ENCODE peak calls at places on chromosomes 5 and 9, in nine cellular contexts. S, A, X, Y, H, P, J, M and K are unnamed samples. For H3K9me3 and H3K4me1, the result is how much of the 10 kb centered on the place peaks cover.

GRCh38 chr9:106287108-106287631 is 575.8 kb upstream of the ZNF462 start:
- DNase-seq in M (no peak), H (peak), J (peak), S (no peak), Y (peak), A (peak), P (no peak), X (no peak), K (no peak)

GRCh38 chr5:179264641-179265528 is 80.4 kb downstream of the ADAMTS2 start:
- DNase-seq in X (no peak), H (no peak), M (no peak), J (peak), A (no peak), P (no peak), Y (no peak), S (no peak), K (peak)

GRCh38 chr5:39441838-39442237 is 17.1 kb upstream of the DAB2 start:
- DNase-seq in P (no peak), H (no peak), J (no peak), A (no peak), X (no peak), M (no peak), S (no peak), Y (no peak), K (no peak)

GRCh38 chr9:82456621-82457020 is 468.0 kb downstream of the SPATA31D1 start:
- DNase-seq in J (no peak), P (no peak), S (peak), A (peak), M (no peak), Y (peak), X (no peak), H (no peak), K (no peak)

GRCh38 chr5:173801006-173801405 is 87.1 kb upstream of the CPEB4 start:
- DNase-seq in A (no peak), M (no peak), X (no peak), H (no peak), S (no peak), J (no peak), P (no peak), Y (no peak), K (no peak)

GRCh38 chr5:147911427-147911826 is 5.1 kb upstream of the C5orf46 start:
- DNase-seq in M (peak), X (peak), S (no peak), J (no peak), A (no peak), H (no peak), P (no peak), Y (no peak), K (peak)

GRCh38 chr5:142484821-142485387 is 160.1 kb upstream of the SPRY4 start:
- DNase-seq in X (no peak), M (no peak), P (no peak), J (no peak), Y (no peak), A (no peak), S (peak), H (no peak), K (no peak)

GRCh38 chr5:167814828-167815227 is 476.6 kb upstream of the WWC1 start:
- DNase-seq in H (no peak), Y (peak), S (peak), A (peak), P (no peak), X (no peak), J (no peak), M (no peak), K (no peak)

GRCh38 chr5:141384471-141385267 is 2.1 kb downstream of the PCDHGA7 start:
- DNase-seq in X (no peak), S (no peak), M (no peak), A (no peak), Y (no peak), H (no peak), J (no peak), P (no peak), K (no peak)

GRCh38 chr5:106454651-106455415 is 1215.9 kb downstream of the EFNA5 start:
- DNase-seq in X (no peak), Y (peak), M (peak), P (no peak), H (no peak), S (peak), J (no peak), A (peak), K (no peak)

GRCh38 chr5:174412941-174413340 is 311.4 kb upstream of the MSX2 start:
- DNase-seq in A (peak), H (no peak), X (no peak), Y (no peak), M (no peak), S (no peak), J (no peak), P (no peak), K (no peak)

GRCh38 chr9:107740088-107740980 is 250.8 kb upstream of the KLF4 start:
- DNase-seq in P (no peak), Y (no peak), M (peak), J (no peak), A (peak), H (peak), S (peak), X (no peak), K (peak)

GRCh38 chr5:150021491-150022162 is 21.1 kb downstream of the HMGXB3 start:
- DNase-seq in X (no peak), Y (peak), J (peak), H (no peak), P (no peak), S (peak), A (peak), M (no peak), K (peak)

GRCh38 chr5:51811883-51812282 is 428.6 kb downstream of the ISL1 start:
- DNase-seq in A (no peak), M (no peak), J (no peak), H (no peak), S (no peak), X (no peak), Y (no peak), P (no peak), K (no peak)

GRCh38 chr5:145375521-145375920 is 459.6 kb downstream of the PRELID2 start:
- DNase-seq in S (no peak), H (no peak), A (no peak), X (no peak), P (no peak), Y (no peak), M (no peak), J (no peak), K (no peak)
- H3K9me3 ChIP-seq in S (under half), H (under half), A (under half), X (under half), P (under half), Y (under half), M (under half), J (under half), K (half or more)

GRCh38 chr5:90644132-90644531 is 85.5 kb downstream of the ADGRV1 start:
- DNase-seq in P (no peak), Y (no peak), X (no peak), H (no peak), M (no peak), J (no peak), S (no peak), A (no peak), K (no peak)

GRCh38 chr5:90642706-90643229 is 84.2 kb downstream of the ADGRV1 start:
- DNase-seq in S (no peak), P (no peak), Y (no peak), X (no peak), A (no peak), M (no peak), J (no peak), H (no peak), K (no peak)

GRCh38 chr5:90640484-90641059 is 82.0 kb downstream of the ADGRV1 start:
- DNase-seq in M (no peak), S (no peak), P (no peak), A (no peak), J (no peak), X (no peak), Y (peak), H (no peak), K (no peak)

GRCh38 chr5:90638878-90639277 is 80.3 kb downstream of the ADGRV1 start:
- DNase-seq in M (no peak), X (no peak), J (no peak), S (no peak), Y (no peak), H (no peak), P (no peak), A (no peak), K (no peak)

GRCh38 chr5:90641528-90641927 is 82.9 kb downstream of the ADGRV1 start:
- DNase-seq in J (no peak), P (no peak), X (no peak), M (no peak), A (no peak), S (no peak), H (no peak), Y (no peak), K (no peak)
- H3K4me1 ChIP-seq in J (under half), P (under half), X (under half), M (under half), A (under half), S (under half), H (under half), Y (under half), K (under half)

GRCh38 chr5:14913141-14913540 is 41.6 kb upstream of the ANKH start:
- DNase-seq in M (no peak), Y (no peak), P (no peak), S (no peak), H (no peak), J (no peak), X (no peak), A (no peak), K (no peak)
- H3K9me3 ChIP-seq in M (under half), Y (under half), P (under half), S (under half), H (under half), J (under half), X (under half), A (under half), K (under half)

GRCh38 chr5:91266184-91266705 is 116.9 kb downstream of the ARRDC3 start:
- DNase-seq in H (no peak), M (no peak), S (peak), P (no peak), Y (peak), X (no peak), J (no peak), A (peak), K (no peak)

GRCh38 chr5:91271999-91272398 is 111.1 kb downstream of the ARRDC3 start:
- DNase-seq in S (no peak), A (no peak), M (no peak), J (no peak), P (no peak), X (no peak), H (no peak), Y (no peak), K (no peak)

GRCh38 chr5:91264311-91265051 is 118.6 kb downstream of the ARRDC3 start:
- DNase-seq in J (no peak), S (no peak), P (no peak), Y (no peak), M (no peak), H (no peak), A (no peak), X (no peak), K (no peak)

GRCh38 chr5:91272858-91273257 is 110.3 kb downstream of the ARRDC3 start:
- DNase-seq in Y (no peak), S (peak), J (no peak), H (no peak), M (no peak), P (no peak), A (no peak), X (no peak), K (no peak)

DNA sequence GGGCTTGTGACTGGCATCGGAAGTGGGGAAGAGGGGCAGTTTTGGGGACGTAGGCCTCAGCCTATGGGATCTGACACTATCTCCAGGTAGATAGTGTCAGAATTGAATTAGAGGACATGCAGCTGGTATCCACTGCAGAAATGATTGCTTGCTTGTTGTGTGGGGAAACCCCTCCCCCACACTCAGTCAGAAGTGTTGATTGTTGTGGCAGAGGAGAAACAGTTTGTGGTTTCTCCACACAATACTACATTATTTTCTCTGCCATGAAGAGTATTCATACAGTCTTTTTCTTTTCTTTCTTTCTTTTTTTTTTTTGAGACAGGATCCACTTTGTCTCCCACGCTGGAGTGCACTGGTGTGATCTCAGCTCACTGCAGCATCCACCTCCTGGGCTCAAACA is 113.9 kb downstream of the ARRDC3 start:
- DNase-seq in Y (peak), S (no peak), A (no peak), J (no peak), X (no peak), P (no peak), M (no peak), H (no peak), K (no peak)
- H3K4me1 ChIP-seq in Y (under half), S (under half), A (under half), J (under half), X (under half), P (under half), M (under half), H (under half), K (under half)

DNA sequence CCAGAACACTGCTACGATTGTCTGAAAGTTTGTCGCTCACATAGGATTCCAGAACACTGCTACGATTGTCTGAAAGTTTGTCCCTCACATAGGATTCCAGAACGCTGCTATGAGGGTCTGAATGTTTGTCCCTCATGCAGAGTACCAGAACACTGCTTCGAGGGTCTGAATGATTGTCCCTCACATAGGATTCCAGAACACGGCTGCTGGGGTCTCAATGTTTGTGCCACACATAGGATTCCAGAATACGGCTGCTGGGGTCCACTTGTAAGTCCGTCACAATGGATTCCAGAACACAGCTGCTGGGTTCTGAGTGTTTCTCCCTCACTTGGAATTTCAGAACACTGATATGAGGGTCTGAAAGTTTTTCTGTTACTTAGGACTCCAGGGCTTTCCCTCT is 203.3 kb downstream of the FOXD4L6 start:
- DNase-seq in H (no peak), M (no peak), P (no peak), J (no peak), Y (no peak), A (no peak), S (no peak), X (no peak), K (no peak)
- H3K9me3 ChIP-seq in H (under half), M (under half), P (half or more), J (under half), Y (under half), A (under half), S (under half), X (half or more), K (half or more)

DNA sequence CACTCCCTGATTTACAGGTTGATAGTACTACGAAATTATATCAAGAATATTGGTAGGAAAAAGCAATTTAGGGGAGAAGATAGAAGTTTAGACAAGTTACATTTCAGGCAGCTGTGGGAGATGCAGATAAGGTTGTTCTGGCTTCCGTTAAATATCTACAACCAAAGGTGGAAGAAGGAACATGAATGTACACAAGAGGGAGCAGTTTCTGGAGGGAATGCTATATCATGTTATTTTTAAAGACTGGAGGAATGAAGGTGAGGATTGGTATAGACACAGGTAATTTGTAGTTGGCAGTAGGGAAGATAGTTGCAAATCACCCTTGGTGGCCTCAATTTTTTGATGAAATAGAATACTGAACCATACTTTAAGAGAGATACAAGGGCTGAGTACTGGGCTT is 187.3 kb upstream of the NMUR2 start:
- DNase-seq in H (no peak), P (no peak), Y (no peak), X (no peak), S (no peak), A (no peak), J (no peak), M (no peak), K (no peak)
- H3K4me1 ChIP-seq in H (under half), P (under half), Y (under half), X (under half), S (under half), A (under half), J (under half), M (under half), K (under half)

DNA sequence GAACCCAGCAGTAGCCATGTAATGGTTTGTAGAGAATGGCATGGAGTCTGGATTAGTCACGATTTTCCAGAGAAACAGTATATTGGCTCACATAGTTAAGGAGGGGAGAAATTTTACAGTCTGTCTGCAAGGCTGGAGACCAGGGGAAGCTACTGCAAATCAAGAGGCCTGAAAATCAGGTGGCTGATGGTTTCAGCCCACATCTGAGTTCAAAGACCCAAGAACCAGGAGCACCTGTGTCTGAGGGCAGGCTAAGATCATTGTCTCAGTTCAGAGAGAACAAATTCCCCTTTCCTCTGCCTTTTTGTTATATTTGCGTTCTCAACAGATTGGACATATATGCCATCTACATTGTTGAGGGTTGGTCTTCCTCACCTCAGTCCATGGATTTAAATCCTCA is 207.5 kb upstream of the IRX2 start:
- DNase-seq in H (no peak), S (no peak), M (no peak), Y (no peak), P (no peak), X (no peak), A (no peak), J (no peak), K (no peak)
- H3K9me3 ChIP-seq in H (under half), S (under half), M (under half), Y (under half), P (under half), X (under half), A (under half), J (under half), K (under half)

GRCh38 chr9:127503947-127504886 is 52.9 kb downstream of the LRSAM1 start:
- DNase-seq in J (peak), H (peak), Y (peak), S (peak), M (peak), X (peak), A (peak), P (peak), K (peak)

GRCh38 chr9:127506117-127506813 is 55.0 kb downstream of the LRSAM1 start:
- DNase-seq in S (peak), Y (no peak), P (no peak), J (no peak), H (no peak), A (no peak), M (no peak), X (no peak), K (no peak)

GRCh38 chr9:127506814-127507750 is 55.8 kb downstream of the LRSAM1 start:
- DNase-seq in S (no peak), J (peak), A (peak), M (no peak), P (no peak), H (no peak), Y (no peak), X (no peak), K (no peak)

GRCh38 chr9:127504887-127505251 is 53.6 kb downstream of the LRSAM1 start:
- DNase-seq in M (no peak), A (no peak), J (peak), H (no peak), P (no peak), X (no peak), S (no peak), Y (no peak), K (no peak)

GRCh38 chr9:127505396-127506116 is 54.2 kb downstream of the LRSAM1 start:
- DNase-seq in H (peak), S (peak), J (peak), P (no peak), Y (no peak), X (no peak), M (peak), A (peak), K (no peak)
- H3K4me1 ChIP-seq in H (under half), S (under half), J (under half), P (under half), Y (under half), X (under half), M (under half), A (under half), K (under half)